ENCODE peak calls at places on chromosomes 7 and 10, in five cellular contexts. Y, D, C, F and M are unnamed samples. For H3K27me3, the result is how much of the 10 kb centered on the place peaks cover.

GRCh38 chr10:109259293-109259692 is 664.0 kb downstream of the XPNPEP1 start:
- DNase-seq in Y (peak), D (no peak), C (no peak), F (no peak), M (no peak)

GRCh38 chr10:96789571-96790108 is 42.5 kb upstream of the LCOR start:
- DNase-seq in Y (no peak), D (no peak), C (peak), F (no peak), M (no peak)

GRCh38 chr7:4682621-4683042 is 537 bp downstream of the FOXK1 start:
- DNase-seq in Y (no peak), D (peak), C (no peak), F (peak), M (no peak)

GRCh38 chr7:22116451-22117027 is 170.8 kb upstream of the CDCA7L start:
- DNase-seq in Y (peak), D (no peak), C (no peak), F (no peak), M (no peak)

GRCh38 chr7:34320926-34321609 is 336.9 kb upstream of the NPSR1 start:
- DNase-seq in Y (peak), D (peak), C (peak), F (peak), M (peak)

GRCh38 chr10:126598009-126598408 is 72.5 kb downstream of the C10orf90 start:
- DNase-seq in Y (no peak), D (peak), C (peak), F (peak), M (peak)

GRCh38 chr10:77628906-77629730 is 8.5 kb downstream of the KCNMA1 start:
- DNase-seq in Y (no peak), D (no peak), C (no peak), F (no peak), M (no peak)

GRCh38 chr7:98323597-98324322 is 42.3 kb downstream of the BRI3 start:
- DNase-seq in Y (no peak), D (peak), C (peak), F (peak), M (peak)

GRCh38 chr7:152910545-152911013 is 151.0 kb downstream of the ACTR3B start:
- DNase-seq in Y (no peak), D (no peak), C (no peak), F (no peak), M (no peak)

GRCh38 chr7:140200102-140200989 is 23.6 kb upstream of the KDM7A start:
- DNase-seq in Y (no peak), D (no peak), C (no peak), F (no peak), M (no peak)

GRCh38 chr10:22714524-22715289 is at the start of gene PIP4K2A:
- DNase-seq in Y (no peak), D (peak), C (peak), F (peak), M (no peak)

GRCh38 chr10:100895346-100895745 is 17.4 kb upstream of the SLF2 start:
- DNase-seq in Y (no peak), D (no peak), C (no peak), F (no peak), M (no peak)

GRCh38 chr10:108556176-108556575 is 1367.1 kb downstream of the XPNPEP1 start:
- DNase-seq in Y (no peak), D (no peak), C (no peak), F (no peak), M (no peak)

GRCh38 chr7:111855842-111856227 is 293.5 kb upstream of the IMMP2L start:
- DNase-seq in Y (no peak), D (peak), C (no peak), F (no peak), M (no peak)

GRCh38 chr10:47283101-47283630 is 16.8 kb upstream of the GDF10 start:
- DNase-seq in Y (no peak), D (no peak), C (no peak), F (no peak), M (no peak)

GRCh38 chr7:10685040-10685439 is 288.6 kb upstream of the PHF14 start:
- DNase-seq in Y (no peak), D (no peak), C (no peak), F (no peak), M (no peak)

GRCh38 chr10:78937800-78938694 is 130.7 kb upstream of the ZMIZ1 start:
- DNase-seq in Y (no peak), D (no peak), C (no peak), F (peak), M (no peak)

GRCh38 chr10:60288291-60288690 is 101.4 kb downstream of the ANK3 start:
- DNase-seq in Y (no peak), D (no peak), C (no peak), F (no peak), M (no peak)

GRCh38 chr7:143410523-143411004 is 1.9 kb upstream of the EPHA1 start:
- DNase-seq in Y (no peak), D (no peak), C (no peak), F (no peak), M (no peak)

GRCh38 chr10:124703778-124704427 is 40.3 kb downstream of the FAM53B start:
- DNase-seq in Y (no peak), D (no peak), C (no peak), F (no peak), M (no peak)

GRCh38 chr10:48245977-48246376 is 28.5 kb downstream of the FRMPD2 start:
- DNase-seq in Y (no peak), D (no peak), C (no peak), F (no peak), M (no peak)

GRCh38 chr10:974038-974784 is 14.0 kb upstream of the GTPBP4 start:
- DNase-seq in Y (no peak), D (no peak), C (no peak), F (peak), M (no peak)

DNA sequence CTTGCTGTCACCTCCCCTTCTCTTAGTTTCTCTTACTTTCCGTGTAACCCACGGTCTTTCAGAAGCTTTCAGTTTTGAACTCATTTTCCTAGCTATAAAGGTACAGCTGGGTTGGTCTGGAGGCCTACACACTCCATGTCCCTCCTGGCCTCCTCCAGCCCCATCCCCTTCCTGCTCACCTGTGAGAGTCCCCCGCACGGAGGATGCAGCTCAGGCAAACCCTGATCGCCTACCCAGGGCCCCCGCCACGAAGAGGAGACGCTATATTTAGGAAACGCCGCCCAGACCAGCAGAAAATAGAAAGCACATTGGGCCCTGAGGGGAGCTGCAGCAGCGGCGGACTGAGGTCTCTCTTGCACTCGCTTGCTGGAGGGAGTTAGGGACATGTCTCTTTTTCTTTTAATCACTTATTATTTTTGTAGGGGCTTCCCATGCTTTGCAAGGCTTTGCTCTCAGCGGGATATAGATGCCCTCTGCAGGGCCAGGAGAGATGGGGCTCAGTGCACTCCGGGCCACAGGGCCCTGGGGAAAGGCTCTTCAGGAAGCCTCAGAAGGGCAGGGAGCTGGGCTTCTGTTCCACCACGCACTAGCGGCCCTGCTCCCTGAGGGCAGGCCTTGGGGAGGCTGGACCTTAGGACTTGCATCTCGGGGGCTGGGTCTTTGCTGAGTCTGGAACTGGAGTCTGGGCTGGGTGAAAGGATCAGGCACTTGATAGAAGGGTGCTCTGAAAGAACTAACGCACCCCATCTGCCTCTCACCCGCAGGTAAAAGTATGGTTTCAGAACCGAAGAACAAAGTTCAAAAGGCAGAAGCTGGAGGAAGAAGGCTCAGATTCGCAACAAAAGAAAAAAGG is 5.0 kb downstream of the EMX2 start:
- DNase-seq in Y (no peak), D (no peak), C (no peak), F (no peak), M (no peak)
- H3K27me3 ChIP-seq in Y (half or more), D (half or more), C (half or more), F (half or more), M (half or more)

GRCh38 chr7:27179030-27179429 is 4.9 kb upstream of the HOXA10 start:
- DNase-seq in Y (no peak), D (peak), C (no peak), F (no peak), M (no peak)
- H3K4me3 ChIP-seq in Y (no peak), D (no peak), C (no peak), F (no peak), M (no peak)

GRCh38 chr7:73556208-73557107 is 1.0 kb downstream of the BCL7B start:
- DNase-seq in Y (no peak), D (no peak), C (no peak), F (no peak), M (no peak)
- H3K27me3 ChIP-seq in Y (under half), D (under half), C (under half), F (under half), M (under half)

GRCh38 chr7:105829681-105830322 is 46.6 kb downstream of the ATXN7L1 start:
- DNase-seq in Y (no peak), D (no peak), C (no peak), F (no peak), M (no peak)

GRCh38 chr7:105828141-105828540 is 48.3 kb downstream of the ATXN7L1 start:
- DNase-seq in Y (no peak), D (no peak), C (no peak), F (no peak), M (no peak)

GRCh38 chr7:105831824-105832535 is 44.4 kb downstream of the ATXN7L1 start:
- DNase-seq in Y (no peak), D (no peak), C (no peak), F (no peak), M (no peak)

GRCh38 chr7:105827106-105827870 is 49.1 kb downstream of the ATXN7L1 start:
- DNase-seq in Y (no peak), D (no peak), C (no peak), F (no peak), M (no peak)

DNA sequence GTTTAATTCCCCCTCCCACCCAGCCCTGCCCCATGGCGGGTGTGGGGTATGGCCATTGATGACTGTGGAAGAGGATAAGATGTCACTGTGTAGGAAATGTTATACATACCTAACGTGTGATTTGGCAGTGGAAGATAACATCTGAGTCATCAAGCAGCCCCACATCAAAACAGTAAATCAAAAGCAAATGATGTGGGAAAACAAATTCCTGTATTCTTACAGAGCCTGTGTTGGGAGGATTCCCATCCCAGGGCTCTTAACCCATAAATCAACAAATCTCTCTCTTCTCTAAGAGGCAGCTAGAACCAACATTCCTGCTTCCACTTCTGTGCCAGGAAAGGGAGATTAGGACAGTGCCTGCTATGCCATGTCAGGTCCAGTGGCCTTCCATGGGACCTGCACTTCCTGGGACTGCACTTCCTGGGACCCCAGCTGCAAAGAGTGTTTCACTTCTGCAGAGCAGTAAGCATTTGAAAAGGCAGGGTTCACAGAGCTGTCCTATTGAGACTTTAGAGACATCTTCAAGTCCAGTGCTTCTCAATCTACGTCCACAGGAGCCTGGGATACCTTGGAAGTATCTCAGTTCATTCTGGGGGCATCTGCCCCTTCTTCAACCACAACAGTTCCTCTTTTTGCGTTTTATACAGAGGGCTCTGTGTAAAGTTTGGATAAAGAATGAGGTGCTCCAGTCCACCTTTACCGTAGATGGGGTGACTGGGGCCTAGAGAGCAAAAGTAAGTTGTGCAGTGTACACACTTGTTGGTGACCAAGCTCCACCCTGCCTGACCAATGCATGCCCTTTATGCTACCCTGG is 45.8 kb downstream of the ATXN7L1 start:
- DNase-seq in Y (peak), D (no peak), C (no peak), F (no peak), M (no peak)
- H3K4me3 ChIP-seq in Y (no peak), D (no peak), C (no peak), F (no peak), M (no peak)